ENCODE peak calls at places on chromosomes 16 and 17, in ten cellular contexts. G is glutamatergic neuron; Y is fibroblast of mammary gland; P is activated CD8-positive, alpha-beta T cell treated with anti-CD3 and anti-CD28 coated beads for 36 hours; M is cardiac fibroblast; I is psoas muscle; T is neural progenitor cell; C is A673; E is mammary epithelial cell; V is neural crest cell. F is an unnamed sample.
A peak's percentile ranks its signal among the peaks of the same experiment; 100 is the strongest.

GRCh38 chr17:54172654-54173316 is 350.1 kb downstream of the KIF2B start:
- DNase-seq in T (peak; percentile 40), G (peak; percentile 48), C (peak; percentile 45), P (peak; percentile 24), Y (peak; percentile 6), E (peak; percentile 44), V (peak; percentile 31), I (no peak), M (peak; percentile 39), F (peak; percentile 23)

GRCh38 chr16:67594956-67595355 is 32.6 kb downstream of the CTCF start:
- DNase-seq in P (peak; percentile 21), V (no peak), M (peak; percentile 72), E (peak; percentile 71), I (no peak), G (no peak), T (no peak), C (no peak), Y (peak; percentile 79), F (no peak)

GRCh38 chr16:72963508-72963907 is 84.4 kb downstream of the ZFHX3 start:
- DNase-seq in V (no peak), Y (no peak), C (no peak), P (no peak), E (no peak), I (no peak), M (no peak), T (no peak), G (no peak), F (no peak)

GRCh38 chr17:11641521-11642275 is 43.4 kb downstream of the DNAH9 start:
- DNase-seq in Y (no peak), C (no peak), V (no peak), M (no peak), I (no peak), E (no peak), T (no peak), G (no peak), P (no peak), F (no peak)

GRCh38 chr16:85613609-85614337 is 651 bp downstream of the GSE1 start:
- DNase-seq in C (peak; percentile 71), V (no peak), Y (no peak), P (peak; percentile 53), T (peak; percentile 93), E (no peak), I (peak; percentile 72), M (no peak), G (peak; percentile 90), F (peak; percentile 97)

GRCh38 chr16:69476920-69477418 is 52.5 kb downstream of the CYB5B start:
- DNase-seq in M (peak; percentile 74), I (no peak), V (no peak), G (no peak), P (no peak), E (peak; percentile 76), Y (peak; percentile 95), C (peak; percentile 67), T (no peak), F (peak; percentile 32)

GRCh38 chr17:36752096-36752888 is 150.9 kb downstream of the MRM1 start:
- DNase-seq in C (no peak), P (no peak), M (no peak), E (no peak), T (no peak), V (no peak), G (no peak), Y (no peak), I (no peak), F (no peak)

GRCh38 chr17:47257651-47258339 is 4.2 kb downstream of the ITGB3 start:
- DNase-seq in G (no peak), M (peak; percentile 77), Y (peak; percentile 90), I (no peak), T (no peak), V (no peak), E (peak; percentile 91), P (no peak), C (no peak), F (no peak)

GRCh38 chr16:31010539-31010938 is at the start of gene STX1B:
- DNase-seq in V (peak; percentile 55), E (no peak), M (no peak), I (no peak), P (peak; percentile 69), Y (no peak), T (peak; percentile 89), C (peak; percentile 35), G (peak; percentile 91), F (peak; percentile 67)

GRCh38 chr17:45123930-45124796 is 8.2 kb downstream of the PLCD3 start:
- DNase-seq in I (peak; percentile 80), P (peak; percentile 58), E (peak; percentile 79), G (no peak), C (peak; percentile 42), V (no peak), T (no peak), M (peak; percentile 88), Y (peak; percentile 86), F (peak; percentile 91)

GRCh38 chr17:57516290-57517215 is 228.5 kb downstream of the CCDC182 start:
- DNase-seq in Y (no peak), G (no peak), E (no peak), P (no peak), M (no peak), V (no peak), T (no peak), I (no peak), C (no peak), F (no peak)

GRCh38 chr16:54687043-54687655 is 243.5 kb upstream of the IRX5 start:
- DNase-seq in V (no peak), P (no peak), C (peak; percentile 21), I (no peak), T (no peak), G (no peak), M (no peak), Y (no peak), E (no peak), F (no peak)

GRCh38 chr16:11310997-11311561 is 29.9 kb upstream of the PRM1 start:
- DNase-seq in I (no peak), P (peak; percentile 70), E (no peak), V (no peak), M (no peak), G (no peak), T (no peak), Y (no peak), C (no peak), F (no peak)

GRCh38 chr16:89303604-89304003 is 86.1 kb downstream of the ZNF778 start:
- DNase-seq in I (no peak), M (no peak), C (no peak), E (no peak), P (no peak), Y (no peak), T (no peak), V (no peak), G (no peak), F (no peak)

GRCh38 chr17:74736423-74737298 is at the start of gene RAB37:
- DNase-seq in P (peak; percentile 62), I (peak; percentile 48), G (peak; percentile 50), T (peak; percentile 74), Y (peak; percentile 44), M (peak; percentile 47), E (no peak), V (no peak), C (no peak), F (peak; percentile 43)
- TF ChIP-seq CTCF in P (peak; percentile 53), I (peak; percentile 29), G (peak; percentile 8), T (peak; percentile 54), Y (no peak), M (peak; percentile 7), E (no peak), V (peak; percentile 47), C (peak; percentile 59), F (peak; percentile 45)

DNA sequence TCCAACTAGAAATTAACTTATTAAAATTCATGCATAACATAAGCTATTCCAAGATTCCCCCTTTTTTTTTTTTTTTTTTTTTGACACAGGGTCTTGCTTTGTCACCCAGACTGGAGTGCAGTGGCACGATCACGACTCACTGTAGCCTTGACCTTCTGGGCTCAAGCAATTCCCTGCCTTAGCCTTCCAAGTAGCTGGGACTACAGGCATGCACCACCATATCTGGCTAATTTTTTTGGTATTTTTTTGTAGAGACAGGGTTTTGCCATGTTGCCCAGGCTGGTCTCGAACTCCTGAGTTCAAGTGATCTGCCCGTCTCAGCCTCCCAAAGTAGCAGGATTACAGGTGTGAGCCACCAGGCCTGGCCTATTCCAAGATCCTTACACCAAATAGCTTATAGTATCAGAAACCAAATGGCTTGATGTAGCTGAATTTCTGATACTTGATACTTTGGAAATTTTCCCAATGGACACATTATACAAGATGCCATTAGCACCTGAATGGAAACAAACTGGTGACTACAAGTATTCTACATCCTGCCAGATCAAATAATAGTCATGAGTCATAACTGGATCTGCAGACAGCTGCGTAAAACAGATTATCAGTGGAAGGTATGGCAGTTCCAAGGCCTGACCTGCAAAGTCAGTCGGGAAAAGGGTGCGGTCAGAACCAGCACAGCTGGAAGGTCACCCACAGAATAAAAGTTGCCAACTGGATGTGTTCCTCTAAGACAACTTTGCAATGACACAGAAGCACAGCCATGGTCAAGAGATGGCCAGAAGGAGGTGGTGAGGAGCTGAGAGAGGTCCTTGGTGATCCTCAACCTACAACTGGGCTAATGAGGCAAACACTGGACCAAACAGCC is 14.5 kb downstream of the TUBG1 start:
- DNase-seq in Y (peak; percentile 51), T (no peak), C (no peak), I (peak; percentile 23), P (no peak), E (peak; percentile 77), V (no peak), G (no peak), M (peak; percentile 46), F (no peak)
- TF ChIP-seq CTCF in Y (peak; percentile 4), T (no peak), C (no peak), I (peak; percentile 7), P (no peak), E (no peak), V (no peak), G (no peak), M (no peak), F (peak; percentile 10)

GRCh38 chr17:78448356-78448993 is 70.0 kb downstream of the PGS1 start:
- DNase-seq in T (no peak), Y (no peak), E (no peak), C (peak; percentile 22), I (no peak), P (peak; percentile 33), M (no peak), G (no peak), V (no peak), F (no peak)
- TF ChIP-seq CTCF in T (no peak), Y (peak; percentile 20), E (peak; percentile 7), C (peak; percentile 48), I (no peak), P (peak; percentile 35), M (peak; percentile 25), G (peak; percentile 29), V (peak; percentile 35), F (peak; percentile 46)

DNA sequence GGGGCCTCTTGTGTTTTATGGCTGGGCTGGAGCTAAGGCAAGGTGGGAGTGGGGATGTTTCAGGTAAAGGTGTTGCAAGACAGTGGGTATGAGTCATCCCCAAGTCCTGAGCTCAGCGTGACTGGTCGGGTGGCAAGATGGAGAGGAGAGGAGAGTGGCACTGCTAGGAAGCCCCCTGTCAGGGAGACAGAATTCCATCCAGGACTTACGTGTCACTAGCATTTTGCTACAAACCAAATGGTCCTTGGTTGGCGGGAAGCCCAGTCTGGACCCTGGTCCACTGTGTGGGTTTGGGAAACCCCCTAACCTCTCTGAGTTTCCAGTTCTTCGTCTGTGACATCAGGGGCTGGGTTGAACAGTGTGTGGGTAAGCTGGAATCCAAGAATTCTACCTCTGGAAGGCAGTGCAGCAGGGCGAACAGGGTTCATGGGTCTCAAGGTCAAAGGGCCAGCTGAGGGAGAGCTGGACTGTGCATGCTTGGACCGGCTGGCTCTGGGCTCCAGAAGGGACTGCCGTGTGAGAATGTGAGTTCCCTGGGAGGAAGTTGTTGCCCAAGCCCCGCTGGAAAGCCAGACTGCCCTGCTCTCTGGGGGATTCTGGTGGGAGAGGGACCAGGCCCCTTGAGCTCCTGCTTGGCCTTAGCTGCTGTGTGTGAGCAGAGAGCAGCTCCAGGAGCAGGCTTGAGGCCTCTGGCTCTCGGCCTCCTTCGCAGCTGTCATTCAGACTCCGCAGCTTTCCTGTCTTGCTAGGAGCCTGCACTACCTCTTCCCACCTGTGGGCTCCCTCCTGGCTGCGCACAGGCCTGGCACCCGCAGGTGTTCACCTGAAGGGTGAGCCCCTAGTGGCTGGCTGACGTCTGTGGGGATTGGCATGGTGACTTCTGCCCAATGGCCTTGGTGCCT is 84.5 kb downstream of the NT5M start:
- DNase-seq in G (peak; percentile 40), I (no peak), C (no peak), M (no peak), T (peak; percentile 45), E (peak; percentile 69), Y (no peak), P (peak; percentile 32), V (no peak), F (peak; percentile 13)
- TF ChIP-seq CTCF in G (peak; percentile 73), I (no peak), C (peak; percentile 11), M (peak; percentile 48), T (peak; percentile 49), E (peak; percentile 61), Y (peak; percentile 7), P (peak; percentile 13), V (peak; percentile 55), F (peak; percentile 18)